ENCODE peak calls at places on chromosomes 2 and 18, in five cellular contexts. H is testis, T is body of pancreas, G is epithelial cell of esophagus, Q is cardiac muscle cell. S is an unnamed sample.

GRCh38 chr2:122167561-122167960 is 412.1 kb downstream of the TSN start:
- DNase-seq in T (no peak), H (no peak), Q (no peak), G (no peak), S (no peak)

GRCh38 chr18:48531082-48531403 is 7.8 kb upstream of the CTIF start:
- DNase-seq in T (no peak), G (no peak), H (no peak), Q (no peak), S (no peak)

GRCh38 chr2:121175326-121175725 is 109.7 kb downstream of the TFCP2L1 start:
- DNase-seq in Q (no peak), G (no peak), T (no peak), H (no peak), S (no peak)

GRCh38 chr2:100527420-100528015 is 35.3 kb upstream of the PDCL3 start:
- DNase-seq in T (no peak), Q (peak; percentile 26), H (no peak), G (no peak), S (no peak)

GRCh38 chr18:57768557-57769326 is 34.4 kb downstream of the ATP8B1 start:
- DNase-seq in T (peak; percentile 60), H (no peak), G (no peak), Q (no peak), S (no peak)

GRCh38 chr2:239506101-239506808 is 105.4 kb upstream of the HDAC4 start:
- DNase-seq in Q (no peak), T (no peak), G (no peak), H (no peak), S (no peak)

GRCh38 chr2:128605931-128606330 is 287.3 kb upstream of the HS6ST1 start:
- DNase-seq in Q (no peak), G (no peak), T (no peak), H (no peak), S (no peak)

GRCh38 chr2:61011649-61012048 is 5.9 kb upstream of the PEX13 start:
- DNase-seq in Q (no peak), T (peak; percentile 44), H (no peak), G (peak; percentile 5), S (no peak)

GRCh38 chr2:40364143-40364903 is 87.6 kb downstream of the SLC8A1 start:
- DNase-seq in Q (no peak), G (peak; percentile 52), T (no peak), H (no peak), S (no peak)

GRCh38 chr2:96163768-96164429 is 18.7 kb upstream of the DUSP2 start:
- DNase-seq in H (no peak), Q (no peak), G (no peak), T (peak; percentile 25), S (no peak)

DNA sequence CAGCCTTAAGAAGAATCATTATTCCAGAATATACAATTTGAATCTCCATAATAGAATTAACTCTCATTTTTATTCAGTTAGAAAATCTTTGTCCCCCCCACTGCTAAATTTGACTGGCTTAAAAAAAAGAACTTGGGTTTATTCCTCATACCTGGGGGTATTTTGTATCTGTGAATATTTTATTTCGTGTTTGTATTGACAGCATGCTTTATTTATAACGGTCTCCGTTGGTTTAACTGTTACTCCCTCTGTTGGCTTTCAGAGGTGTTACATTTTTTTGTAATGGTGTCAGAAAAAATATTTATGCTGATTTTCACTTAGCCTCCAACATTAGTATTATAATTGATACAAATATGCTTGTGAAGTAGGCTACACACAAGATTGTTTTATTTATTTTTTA is 109.1 kb downstream of the HAUS1 start:
- DNase-seq in Q (no peak), T (no peak), H (no peak), G (peak; percentile 31), S (no peak)
- TF ChIP-seq CTCF in Q (peak; percentile 59), T (peak; percentile 48), H (peak; percentile 12), G (peak; percentile 36), S (peak; percentile 52)

GRCh38 chr2:182031956-182032355 is 46.3 kb downstream of the PPP1R1C start:
- DNase-seq in T (no peak), G (no peak), Q (no peak), H (no peak), S (no peak)
- TF ChIP-seq CTCF in T (no peak), G (no peak), Q (no peak), H (no peak), S (no peak)

GRCh38 chr2:111134082-111134481 is 13.4 kb downstream of the BCL2L11 start:
- DNase-seq in T (no peak), Q (no peak), H (no peak), G (no peak), S (no peak)
- TF ChIP-seq CTCF in T (no peak), Q (no peak), H (no peak), G (no peak), S (no peak)

GRCh38 chr2:64978514-64979268 is 10.5 kb upstream of the SLC1A4 start:
- DNase-seq in T (no peak), Q (no peak), H (no peak), G (peak; percentile 58), S (no peak)
- TF ChIP-seq CTCF in T (no peak), Q (peak; percentile 34), H (no peak), G (peak; percentile 10), S (no peak)

DNA sequence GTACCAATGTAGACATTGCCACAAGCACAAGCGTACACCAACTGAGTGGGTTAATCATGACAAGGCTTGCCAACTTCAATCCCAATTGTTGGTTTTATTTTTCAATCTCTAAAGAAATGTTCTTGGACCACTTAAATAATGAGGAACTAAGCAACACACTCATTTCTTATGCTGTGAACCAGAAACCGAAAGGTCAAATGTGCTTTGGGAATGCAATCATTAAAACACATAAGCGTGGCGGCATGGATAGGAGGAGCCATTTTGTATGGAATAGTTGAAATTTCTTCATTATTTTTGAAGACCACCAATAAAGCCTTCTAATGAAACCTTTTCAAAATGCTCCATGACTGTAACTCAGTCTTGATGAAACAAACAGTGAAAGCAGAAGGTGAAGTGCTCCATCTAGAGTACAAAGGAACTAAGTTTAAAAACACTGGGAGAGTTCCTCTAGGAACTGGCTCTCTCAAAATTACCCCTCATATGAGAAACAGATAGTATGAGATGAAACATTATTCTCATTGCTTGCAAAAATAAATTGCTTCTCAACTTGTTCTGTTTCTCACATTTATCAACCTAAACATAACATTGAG is 113.2 kb upstream of the CHST9 start:
- DNase-seq in G (peak; percentile 44), T (no peak), Q (peak; percentile 42), H (no peak), S (no peak)
- TF ChIP-seq CTCF in G (peak; percentile 67), T (peak; percentile 53), Q (no peak), H (no peak), S (peak; percentile 29)

GRCh38 chr2:181070834-181071200 is 90.4 kb downstream of the UBE2E3 start:
- DNase-seq in T (no peak), H (no peak), G (no peak), Q (no peak), S (no peak)

GRCh38 chr2:181070119-181070833 is 89.9 kb downstream of the UBE2E3 start:
- DNase-seq in T (no peak), H (no peak), Q (no peak), G (peak; percentile 81), S (peak; percentile 3)

GRCh38 chr2:181066333-181066732 is 85.9 kb downstream of the UBE2E3 start:
- DNase-seq in Q (no peak), T (peak; percentile 38), H (no peak), G (no peak), S (no peak)

GRCh38 chr2:181063696-181064095 is 83.3 kb downstream of the UBE2E3 start:
- DNase-seq in G (no peak), Q (no peak), T (no peak), H (no peak), S (no peak)

DNA sequence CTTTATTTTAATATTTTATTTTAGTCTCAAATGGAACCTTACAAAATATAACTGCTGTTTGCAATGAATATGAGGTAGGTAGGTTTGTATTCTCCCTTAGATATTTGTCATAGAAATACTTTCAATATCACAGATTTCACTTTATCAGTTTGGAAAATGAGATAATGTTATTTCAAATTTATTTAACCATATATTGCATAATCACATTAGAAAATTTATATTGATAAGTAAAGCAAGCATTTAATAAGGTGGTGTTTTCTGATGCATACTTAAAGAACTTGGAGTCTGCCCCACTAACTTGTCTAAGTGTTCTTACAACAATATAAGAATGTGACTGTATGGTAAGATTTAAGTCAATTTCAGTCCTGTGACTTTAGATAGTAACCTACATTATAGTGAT is 85.1 kb downstream of the UBE2E3 start:
- DNase-seq in Q (no peak), H (no peak), G (no peak), T (no peak), S (no peak)
- TF ChIP-seq CTCF in Q (no peak), H (no peak), G (no peak), T (no peak), S (no peak)

GRCh38 chr18:26421931-26422330 is 126.4 kb downstream of the KCTD1 start:
- DNase-seq in G (no peak), Q (no peak), T (no peak), H (no peak), S (no peak)
- TF ChIP-seq CTCF in G (no peak), Q (no peak), T (no peak), H (no peak), S (no peak)

GRCh38 chr2:158922610-158923009 is 45.8 kb upstream of the TANC1 start:
- DNase-seq in T (no peak), G (no peak), Q (no peak), H (no peak), S (no peak)
- TF ChIP-seq CTCF in T (no peak), G (no peak), Q (no peak), H (no peak), S (no peak)

S was measured in Calu3.